ENCODE peak calls at places on chromosome 1, in six cellular contexts. B is thoracic aorta; O is stimulated activated CD4-positive, alpha-beta T cell treated with anti-CD3 and anti-CD28 coated beads, Interleukin-1b, Interleukin-23, amount 100 ng/mL, for 4 hours; C is cardiac fibroblast; U is adrenal gland; A is endothelial cell. Q is an unnamed sample.
A peak's percentile ranks its signal among the peaks of the same experiment; 100 is the strongest.

GRCh38 chr1:9400425-9401079 is 107.9 kb downstream of the SPSB1 start:
- DNase-seq in O (no peak), U (no peak), C (no peak), A (no peak), B (no peak), Q (no peak)

GRCh38 chr1:182971219-182971618 is 18.3 kb upstream of the SHCBP1L start:
- DNase-seq in A (no peak), C (no peak), B (no peak), O (no peak), U (no peak), Q (no peak)

GRCh38 chr1:75522389-75522788 is 88.5 kb downstream of the SLC44A5 start:
- DNase-seq in B (no peak), C (peak; percentile 83), U (peak; percentile 62), A (no peak), O (no peak), Q (no peak)

GRCh38 chr1:199948587-199949280 is 78.8 kb upstream of the NR5A2 start:
- DNase-seq in A (no peak), U (no peak), O (no peak), B (no peak), C (peak; percentile 6), Q (no peak)

GRCh38 chr1:82979593-82980230 is 1019.2 kb downstream of the TTLL7 start:
- DNase-seq in A (no peak), B (no peak), C (no peak), U (no peak), O (no peak), Q (no peak)

GRCh38 chr1:160375788-160376524 is 9.1 kb downstream of the NHLH1 start:
- DNase-seq in C (no peak), U (peak; percentile 48), B (no peak), O (no peak), A (no peak), Q (no peak)

GRCh38 chr1:150516050-150516591 is 569 bp downstream of the FALEC start:
- DNase-seq in C (peak; percentile 29), U (no peak), B (no peak), O (no peak), A (no peak), Q (no peak)

GRCh38 chr1:199057284-199057683 is 418.4 kb downstream of the PTPRC start:
- DNase-seq in A (no peak), B (no peak), U (no peak), O (no peak), C (no peak), Q (no peak)

GRCh38 chr1:43396059-43396458 is 6.4 kb downstream of the SZT2 start:
- DNase-seq in C (no peak), A (no peak), U (no peak), O (no peak), B (no peak), Q (no peak)

GRCh38 chr1:52919051-52919719 is 2.4 kb downstream of the ECHDC2 start:
- DNase-seq in U (no peak), B (no peak), A (no peak), C (no peak), O (no peak), Q (no peak)

GRCh38 chr1:46086581-46086980 is 45.8 kb downstream of the PIK3R3 start:
- DNase-seq in U (no peak), C (no peak), B (no peak), A (no peak), O (no peak), Q (no peak)

GRCh38 chr1:202263628-202264027 is 70.0 kb downstream of the LGR6 start:
- DNase-seq in A (no peak), O (no peak), B (no peak), U (no peak), C (no peak), Q (no peak)

GRCh38 chr1:89939059-89939570 is 55.8 kb upstream of the ZNF326 start:
- DNase-seq in A (no peak), C (no peak), B (no peak), U (no peak), O (no peak), Q (peak; percentile 67)

GRCh38 chr1:113390871-113391642 is 742 bp downstream of the MAGI3 start:
- DNase-seq in B (no peak), O (peak; percentile 30), A (peak; percentile 44), C (peak; percentile 24), U (peak; percentile 73), Q (no peak)

Q was measured in COLO829.